ENCODE peak calls at places on chromosomes 3 and 15, in six cellular contexts. A is tibial artery, Y is WERI-Rb-1, U is neural crest cell, M is lower lobe of right lung, X is AG09319. H is an unnamed sample.

GRCh38 chr3:45929042-45929679 is 14.1 kb upstream of the CXCR6 start:
- DNase-seq in A (no peak), Y (peak), U (peak), M (no peak), X (no peak), H (no peak)

GRCh38 chr3:99929409-99930139 is 111.9 kb downstream of the CMSS1 start:
- DNase-seq in A (peak), Y (no peak), U (no peak), M (no peak), X (no peak), H (no peak)

GRCh38 chr15:40081691-40082194 is 26.9 kb downstream of the BMF start:
- DNase-seq in A (peak), Y (peak), U (peak), M (peak), X (no peak), H (no peak)

GRCh38 chr3:27507111-27507510 is 22.9 kb upstream of the SLC4A7 start:
- DNase-seq in A (no peak), Y (no peak), U (no peak), M (no peak), X (no peak), H (no peak)

GRCh38 chr3:64936570-64936969 is 248.8 kb upstream of the ADAMTS9 start:
- DNase-seq in A (no peak), Y (no peak), U (no peak), M (no peak), X (no peak), H (no peak)

GRCh38 chr3:181417748-181418147 is 294.0 kb upstream of the SOX2 start:
- DNase-seq in A (no peak), Y (no peak), U (peak), M (no peak), X (no peak), H (no peak)

GRCh38 chr3:128760027-128760426 is 34.0 kb downstream of the RAB7A start:
- DNase-seq in A (no peak), Y (no peak), U (no peak), M (no peak), X (no peak), H (no peak)

GRCh38 chr15:31104048-31104447 is 2.5 kb upstream of the TRPM1 start:
- DNase-seq in A (no peak), Y (no peak), U (no peak), M (no peak), X (no peak), H (no peak)

GRCh38 chr3:152388631-152389030 is 119.9 kb downstream of the MBNL1 start:
- DNase-seq in A (no peak), Y (no peak), U (no peak), M (no peak), X (no peak), H (no peak)

GRCh38 chr15:62637498-62637897 is 405.0 kb upstream of the TPM1 start:
- DNase-seq in A (no peak), Y (peak), U (no peak), M (no peak), X (no peak), H (no peak)

GRCh38 chr15:64464271-64465005 is 4.1 kb downstream of the ZNF609 start:
- DNase-seq in A (no peak), Y (peak), U (no peak), M (no peak), X (no peak), H (no peak)

GRCh38 chr3:195046441-195046840 is 224.5 kb downstream of the XXYLT1 start:
- DNase-seq in A (no peak), Y (no peak), U (no peak), M (no peak), X (no peak), H (no peak)

GRCh38 chr3:30680789-30681188 is 74.4 kb downstream of the TGFBR2 start:
- DNase-seq in A (no peak), Y (no peak), U (peak), M (no peak), X (no peak), H (no peak)

GRCh38 chr3:2504912-2505311 is 406.2 kb downstream of the CNTN4 start:
- DNase-seq in A (no peak), Y (no peak), U (no peak), M (no peak), X (no peak), H (no peak)

GRCh38 chr3:102018544-102018943 is 169.2 kb downstream of the NFKBIZ start:
- DNase-seq in A (no peak), Y (no peak), U (no peak), M (no peak), X (no peak), H (no peak)

GRCh38 chr3:5188419-5189405 is 1.2 kb downstream of the EDEM1 start:
- DNase-seq in A (no peak), Y (no peak), U (peak), M (peak), X (no peak), H (no peak)

GRCh38 chr3:141407817-141408216 is 39.5 kb downstream of the ZBTB38 start:
- DNase-seq in A (no peak), Y (no peak), U (no peak), M (no peak), X (no peak), H (no peak)

GRCh38 chr3:6860911-6861330 is at the start of gene GRM7:
- DNase-seq in A (no peak), Y (peak), U (peak), M (no peak), X (no peak), H (no peak)

GRCh38 chr3:49133226-49133951 is 539 bp upstream of the LAMB2 start:
- DNase-seq in A (peak), Y (peak), U (peak), M (peak), X (peak), H (peak)

GRCh38 chr3:49131576-49131975 is 1.3 kb downstream of the LAMB2 start:
- DNase-seq in A (no peak), Y (no peak), U (no peak), M (no peak), X (no peak), H (no peak)

GRCh38 chr3:49131040-49131439 is 1.8 kb downstream of the LAMB2 start:
- DNase-seq in A (no peak), Y (no peak), U (no peak), M (no peak), X (no peak), H (no peak)

GRCh38 chr3:49132073-49132436 is 795 bp downstream of the LAMB2 start:
- DNase-seq in A (no peak), Y (no peak), U (no peak), M (no peak), X (no peak), H (no peak)

DNA sequence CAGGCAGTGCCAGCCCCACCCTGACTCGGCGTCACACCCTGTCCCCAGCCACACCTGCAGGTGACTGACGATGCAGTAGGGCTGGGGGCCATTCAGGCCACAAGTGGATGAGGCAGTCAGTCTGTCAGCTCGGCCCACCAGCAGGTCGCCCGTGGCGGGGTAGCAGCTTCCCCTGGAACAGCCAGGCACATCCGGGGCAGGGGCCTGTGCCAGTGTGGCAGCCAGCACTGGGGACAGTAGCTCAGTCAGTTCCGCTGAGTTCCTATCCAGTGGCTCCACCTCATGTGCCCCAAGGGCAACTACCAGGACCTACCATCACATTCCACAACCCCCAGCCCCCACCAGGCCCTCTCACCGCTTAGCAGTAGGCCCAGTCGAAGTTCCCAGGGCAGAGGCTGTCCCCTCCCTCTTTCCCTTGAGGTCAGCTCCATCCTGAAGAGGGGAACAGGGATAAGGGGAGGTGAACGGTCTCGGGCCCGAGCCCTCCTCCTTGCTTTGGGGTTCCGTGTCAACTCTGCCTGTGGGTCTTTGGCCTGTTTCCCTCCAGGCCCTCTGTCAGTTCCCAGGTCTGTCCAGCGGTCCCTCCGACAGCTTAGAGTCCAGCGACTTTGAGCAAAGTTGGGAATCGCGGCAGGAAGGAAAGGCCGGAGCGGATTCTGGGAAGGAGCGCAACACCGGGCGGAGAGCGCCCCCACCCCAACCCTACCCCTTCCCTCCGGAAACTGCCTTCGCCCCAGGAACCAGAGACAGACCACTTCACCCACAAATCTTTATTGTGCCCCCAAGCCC is at the start of gene LAMB2:
- DNase-seq in A (peak), Y (peak), U (peak), M (peak), X (peak), H (peak)
- TF ChIP-seq CTCF in A (no peak), Y (peak), U (peak), M (no peak), X (peak), H (no peak)

GRCh38 chr3:84960994-84961393 is 2.2 kb downstream of the CADM2 start:
- DNase-seq in A (no peak), Y (no peak), U (no peak), M (no peak), X (no peak), H (no peak)

GRCh38 chr3:84959470-84960380 is 936 bp downstream of the CADM2 start:
- DNase-seq in A (no peak), Y (peak), U (no peak), M (no peak), X (no peak), H (no peak)

GRCh38 chr3:84961492-84962255 is 2.9 kb downstream of the CADM2 start:
- DNase-seq in A (no peak), Y (peak), U (no peak), M (no peak), X (no peak), H (no peak)

GRCh38 chr3:84960581-84960980 is 1.8 kb downstream of the CADM2 start:
- DNase-seq in A (no peak), Y (no peak), U (no peak), M (no peak), X (no peak), H (no peak)

GRCh38 chr3:84958495-84959469 is at the start of gene CADM2:
- DNase-seq in A (peak), Y (peak), U (peak), M (peak), X (peak), H (no peak)
- TF ChIP-seq CTCF in A (no peak), Y (peak), U (peak), M (no peak), X (no peak), H (no peak)

GRCh38 chr3:185176756-185177359 is 24.0 kb upstream of the C3orf70 start:
- DNase-seq in A (no peak), Y (peak), U (peak), M (no peak), X (no peak), H (no peak)

GRCh38 chr3:185172086-185173049 is 19.5 kb upstream of the C3orf70 start:
- DNase-seq in A (no peak), Y (no peak), U (no peak), M (no peak), X (no peak), H (no peak)

GRCh38 chr3:185175370-185175987 is 22.6 kb upstream of the C3orf70 start:
- DNase-seq in A (no peak), Y (peak), U (peak), M (peak), X (no peak), H (no peak)
- TF ChIP-seq CTCF in A (no peak), Y (no peak), U (no peak), M (no peak), X (no peak), H (no peak)

GRCh38 chr15:25733036-25733855 is 129.9 kb downstream of the ATP10A start:
- DNase-seq in A (no peak), Y (no peak), U (no peak), M (no peak), X (no peak), H (no peak)
- TF ChIP-seq CTCF in A (no peak), Y (no peak), U (no peak), M (no peak), X (no peak), H (no peak)

GRCh38 chr3:10198761-10199688 is 34.3 kb downstream of the IRAK2 start:
- DNase-seq in A (peak), Y (no peak), U (no peak), M (no peak), X (no peak), H (peak)

GRCh38 chr3:10194328-10195071 is 29.8 kb downstream of the IRAK2 start:
- DNase-seq in A (peak), Y (no peak), U (no peak), M (no peak), X (no peak), H (no peak)

GRCh38 chr3:10195692-10196091 is 31.0 kb downstream of the IRAK2 start:
- DNase-seq in A (no peak), Y (no peak), U (no peak), M (no peak), X (no peak), H (no peak)

GRCh38 chr3:10196389-10197052 is 31.8 kb downstream of the IRAK2 start:
- DNase-seq in A (peak), Y (no peak), U (no peak), M (no peak), X (no peak), H (peak)

GRCh38 chr3:10198226-10198625 is 33.5 kb downstream of the IRAK2 start:
- DNase-seq in A (no peak), Y (no peak), U (no peak), M (no peak), X (no peak), H (no peak)
- TF ChIP-seq CTCF in A (no peak), Y (no peak), U (no peak), M (no peak), X (no peak), H (no peak)

GRCh38 chr3:43071313-43071893 is 34.5 kb downstream of the POMGNT2 start:
- DNase-seq in A (no peak), Y (peak), U (no peak), M (no peak), X (no peak), H (no peak)
- TF ChIP-seq CTCF in A (peak), Y (peak), U (peak), M (peak), X (peak), H (peak)

GRCh38 chr3:190458040-190458439 is 8.3 kb upstream of the TMEM207 start:
- DNase-seq in A (no peak), Y (no peak), U (no peak), M (no peak), X (no peak), H (no peak)
- TF ChIP-seq CTCF in A (no peak), Y (no peak), U (no peak), M (no peak), X (no peak), H (no peak)

H was measured in CD14-positive monocyte.